ENCODE peak calls at places on chromosome 9, in six cellular contexts. B, P, F, W, U and Y are unnamed samples. For H3K9me3, the result is how much of the 10 kb centered on the place peaks cover.

GRCh38 chr9:126986506-126986951 is 71.9 kb downstream of the RALGPS1 start:
- DNase-seq in U (no peak), B (peak), P (no peak), W (no peak), F (no peak), Y (no peak)

GRCh38 chr9:4678679-4679267 is 596 bp upstream of the CDC37L1 start:
- DNase-seq in B (peak), U (peak), W (no peak), F (no peak), P (no peak), Y (no peak)

GRCh38 chr9:113648586-113648985 is 185.1 kb downstream of the RGS3 start:
- DNase-seq in F (no peak), B (no peak), W (no peak), U (no peak), P (no peak), Y (no peak)

GRCh38 chr9:119588874-119589560 is 219.8 kb upstream of the BRINP1 start:
- DNase-seq in W (no peak), P (no peak), F (no peak), B (no peak), U (no peak), Y (no peak)

GRCh38 chr9:69132391-69132790 is 41.7 kb upstream of the TJP2 start:
- DNase-seq in U (no peak), W (no peak), F (no peak), B (no peak), P (no peak), Y (no peak)

GRCh38 chr9:24035816-24036215 is 209.8 kb upstream of the ELAVL2 start:
- DNase-seq in U (no peak), P (no peak), F (no peak), B (no peak), W (no peak), Y (no peak)

GRCh38 chr9:529721-530120 is 311.8 kb upstream of the DMRT1 start:
- DNase-seq in F (no peak), U (no peak), B (no peak), W (no peak), P (no peak), Y (no peak)

GRCh38 chr9:104322581-104322980 is 181.5 kb upstream of the OR13F1 start:
- DNase-seq in U (no peak), F (no peak), W (no peak), P (no peak), B (no peak), Y (no peak)

GRCh38 chr9:12351293-12351852 is 341.8 kb upstream of the TYRP1 start:
- DNase-seq in F (no peak), P (no peak), W (no peak), B (no peak), U (no peak), Y (no peak)

GRCh38 chr9:94183240-94183999 is 75.7 kb upstream of the ZNF169 start:
- DNase-seq in F (no peak), U (no peak), B (no peak), P (no peak), W (no peak), Y (no peak)

GRCh38 chr9:92631452-92632211 is 38.3 kb downstream of the IPPK start:
- DNase-seq in U (no peak), W (no peak), B (no peak), P (peak), F (no peak), Y (no peak)

GRCh38 chr9:13070612-13071595 is 208.6 kb downstream of the MPDZ start:
- DNase-seq in U (no peak), W (no peak), B (no peak), F (no peak), P (no peak), Y (no peak)

GRCh38 chr9:18976368-18977238 is 56.4 kb downstream of the SAXO1 start:
- DNase-seq in F (no peak), U (no peak), W (no peak), B (no peak), P (no peak), Y (peak)

GRCh38 chr9:115035872-115036612 is 81.9 kb downstream of the TNC start:
- DNase-seq in W (no peak), F (no peak), B (no peak), U (no peak), P (no peak), Y (no peak)

GRCh38 chr9:131963087-131963715 is 116.5 kb downstream of the MED27 start:
- DNase-seq in F (no peak), U (no peak), P (no peak), W (no peak), B (no peak), Y (no peak)

GRCh38 chr9:130041648-130042405 is 1.2 kb downstream of the FNBP1 start:
- DNase-seq in U (peak), P (peak), F (peak), W (no peak), B (no peak), Y (no peak)

GRCh38 chr9:105662184-105663104 is at the start of gene TAL2:
- DNase-seq in F (no peak), U (no peak), W (no peak), P (no peak), B (no peak), Y (no peak)

GRCh38 chr9:3880851-3881250 is 355.1 kb upstream of the RFX3 start:
- DNase-seq in B (no peak), P (no peak), W (no peak), F (no peak), U (no peak), Y (no peak)

GRCh38 chr9:132168347-132168746 is 6.5 kb downstream of the NTNG2 start:
- DNase-seq in B (no peak), P (no peak), U (no peak), W (no peak), F (no peak), Y (no peak)

GRCh38 chr9:91312717-91313325 is 48.9 kb downstream of the AUH start:
- DNase-seq in P (no peak), W (no peak), U (no peak), B (no peak), F (no peak), Y (no peak)

GRCh38 chr9:22079873-22080341 is 70.8 kb upstream of the CDKN2B start:
- DNase-seq in U (no peak), B (peak), W (no peak), F (no peak), P (no peak), Y (peak)

GRCh38 chr9:120712539-120713031 is 1.7 kb downstream of the MEGF9 start:
- DNase-seq in P (no peak), B (no peak), W (no peak), F (no peak), U (no peak), Y (no peak)

GRCh38 chr9:125794708-125795107 is 47.5 kb downstream of the PBX3 start:
- DNase-seq in F (no peak), P (no peak), B (no peak), W (no peak), U (no peak), Y (no peak)

GRCh38 chr9:89817186-89817960 is 212.6 kb downstream of the GADD45G start:
- DNase-seq in B (no peak), P (no peak), F (peak), W (no peak), U (no peak), Y (no peak)

GRCh38 chr9:127785933-127786772 is at the start of gene CDK9:
- DNase-seq in P (peak), B (peak), F (peak), W (peak), U (peak), Y (peak)

GRCh38 chr9:83935276-83935890 is 14.2 kb upstream of the KIF27 start:
- DNase-seq in P (no peak), F (no peak), B (no peak), U (peak), W (no peak), Y (no peak)

GRCh38 chr9:83544002-83544698 is 5.9 kb upstream of the FRMD3 start:
- DNase-seq in B (no peak), W (no peak), F (no peak), U (no peak), P (no peak), Y (peak)

GRCh38 chr9:121185178-121185745 is 16.4 kb downstream of the RAB14 start:
- DNase-seq in F (no peak), P (no peak), W (no peak), U (no peak), B (no peak), Y (no peak)

GRCh38 chr9:38125889-38126288 is 56.9 kb upstream of the SHB start:
- DNase-seq in F (no peak), W (no peak), U (no peak), B (no peak), P (no peak), Y (no peak)

GRCh38 chr9:93650448-93650847 is 74.1 kb downstream of the PHF2 start:
- DNase-seq in B (no peak), W (no peak), U (no peak), F (peak), P (no peak), Y (no peak)

GRCh38 chr9:116099821-116100220 is 53.8 kb upstream of the PAPPA start:
- DNase-seq in P (no peak), F (no peak), W (no peak), U (no peak), B (no peak), Y (no peak)

DNA sequence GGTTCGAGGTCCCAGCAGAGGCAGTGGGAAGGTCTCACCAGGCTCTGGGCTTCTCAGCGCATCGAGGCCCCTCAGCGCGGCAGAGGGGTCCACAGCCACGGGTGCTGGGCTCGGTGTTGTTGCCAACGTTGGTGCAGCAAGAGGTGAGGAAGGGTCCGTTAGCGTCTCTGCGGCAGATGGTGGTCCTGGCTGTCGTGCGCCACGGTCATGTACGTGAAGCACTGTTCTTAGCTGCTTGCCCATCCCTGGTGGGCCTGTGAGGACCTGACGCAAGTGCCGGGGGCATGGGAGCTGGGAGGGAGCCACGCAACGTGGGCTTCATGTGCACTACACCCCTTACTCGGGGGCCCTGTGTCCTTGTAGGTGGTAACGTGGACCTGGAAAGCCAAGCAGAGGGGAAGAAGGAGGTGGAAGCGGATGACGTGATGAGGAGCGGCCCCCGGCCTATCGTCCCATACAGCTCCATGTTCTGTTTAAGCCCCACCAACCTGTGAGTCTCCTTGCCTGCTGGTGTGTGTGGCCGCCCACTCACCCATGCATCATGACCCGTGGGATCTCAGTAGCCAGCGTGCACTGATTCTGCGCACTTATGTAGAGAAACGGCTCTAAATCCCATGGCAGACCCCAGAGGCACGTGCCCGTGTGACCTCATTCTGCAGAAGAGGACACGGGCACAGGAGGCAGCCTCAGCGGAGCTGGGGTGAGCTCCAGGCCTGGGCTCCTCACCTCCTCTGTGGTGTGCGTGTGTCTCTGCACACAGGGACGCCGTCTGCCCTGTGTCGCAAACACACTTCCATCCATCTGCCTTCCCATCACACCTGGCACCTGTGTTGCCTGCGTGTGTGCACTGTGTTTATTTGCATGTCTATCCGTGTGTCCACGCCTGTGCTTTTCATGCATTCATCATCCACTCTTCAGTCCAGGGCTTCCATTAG is 166.1 kb downstream of the CACNA1B start:
- DNase-seq in W (no peak), B (no peak), F (peak), P (peak), U (no peak), Y (no peak)
- H3K9me3 ChIP-seq in W (under half), B (under half), F (under half), P (under half), U (under half), Y (under half)

DNA sequence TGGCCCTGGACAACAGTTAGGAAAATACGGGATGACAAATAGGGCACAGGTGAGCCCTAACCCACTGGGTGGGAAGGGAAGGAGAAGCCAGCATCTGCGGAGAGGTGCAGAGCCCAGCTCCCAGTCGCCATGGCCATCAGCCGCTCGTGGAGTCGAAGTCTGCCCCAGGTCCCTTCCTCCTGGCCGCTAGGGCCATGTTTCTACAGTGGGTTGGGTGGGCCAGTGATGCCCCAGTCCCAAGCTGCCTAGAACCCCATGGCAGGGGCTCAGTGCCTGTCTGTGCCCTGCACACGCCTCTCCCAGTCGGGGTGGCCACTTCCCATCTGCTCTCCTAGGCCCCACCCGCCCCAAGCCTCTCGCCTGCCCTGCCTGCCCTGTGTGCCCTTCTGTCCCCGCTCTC is 34.8 kb downstream of the OLFM1 start:
- DNase-seq in F (no peak), B (no peak), U (no peak), W (no peak), P (no peak), Y (no peak)
- H3K9me3 ChIP-seq in F (under half), B (under half), U (under half), W (under half), P (under half), Y (under half)

GRCh38 chr9:25948182-25948581 is 269.9 kb upstream of the TUSC1 start:
- DNase-seq in W (no peak), P (no peak), B (no peak), U (no peak), F (no peak), Y (no peak)
- H3K9me3 ChIP-seq in W (under half), P (under half), B (under half), U (under half), F (under half), Y (under half)

GRCh38 chr9:72473474-72474241 is 47.8 kb upstream of the TMC1 start:
- DNase-seq in U (no peak), F (no peak), P (no peak), B (no peak), W (no peak), Y (no peak)
- H3K9me3 ChIP-seq in U (under half), F (under half), P (under half), B (under half), W (under half), Y (under half)

DNA sequence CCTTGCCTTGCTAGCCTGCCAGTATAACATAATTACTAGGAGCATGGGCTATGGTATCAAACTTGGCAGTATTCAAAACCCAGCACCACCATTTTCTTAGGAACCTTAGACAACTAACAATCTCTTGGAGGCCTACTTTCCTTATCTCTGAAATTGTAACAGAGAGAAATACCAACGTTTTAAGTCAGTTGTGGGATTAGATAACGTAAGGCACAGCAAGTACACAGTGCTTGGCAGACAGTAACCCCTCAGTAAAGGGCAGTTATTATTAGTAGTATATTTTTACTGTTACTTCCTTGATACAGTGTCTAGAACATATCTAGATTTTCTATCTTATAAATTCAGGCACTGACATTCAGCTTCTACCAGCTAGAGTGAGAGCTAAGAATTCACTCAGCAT is 309.6 kb downstream of the ACTL7B start:
- DNase-seq in P (no peak), B (no peak), U (no peak), W (no peak), F (no peak), Y (no peak)
- H3K9me3 ChIP-seq in P (under half), B (under half), U (under half), W (under half), F (under half), Y (under half)